ENCODE peak calls at places on chromosomes 4 and X, in ten cellular contexts. U is HFFc6, Q is MM.1S, B is NB4, X is WTC11, I is suprapubic skin, R is endothelial cell, M is testis, F is K562, N is psoas muscle. D is an unnamed sample.

GRCh38 chr4:56156141-56156540 is 207.4 kb downstream of the CEP135 start:
- DNase-seq in U (no peak), Q (no peak), B (no peak), X (peak; percentile 42), I (no peak), R (no peak), M (no peak), F (no peak), N (no peak), D (no peak)

GRCh38 chr4:89788243-89789072 is 48.5 kb downstream of the SNCA start:
- DNase-seq in U (no peak), Q (no peak), B (no peak), X (no peak), I (no peak), R (no peak), M (peak; percentile 48), F (no peak), N (peak; percentile 24), D (no peak)

GRCh38 chrX:18354369-18355329 is at the start of gene SCML2:
- DNase-seq in U (peak; percentile 24), Q (peak; percentile 42), B (peak; percentile 60), X (peak; percentile 34), I (no peak), R (peak; percentile 49), M (peak; percentile 62), F (peak; percentile 75), N (peak; percentile 48), D (peak; percentile 41)

GRCh38 chrX:95764972-95765451 is 919.6 kb upstream of the DIAPH2 start:
- DNase-seq in U (no peak), Q (peak; percentile 68), B (peak; percentile 46), X (no peak), I (no peak), R (no peak), M (peak; percentile 23), F (no peak), N (no peak), D (peak; percentile 1)

GRCh38 chr4:25993564-25994185 is 79.7 kb downstream of the SMIM20 start:
- DNase-seq in U (no peak), Q (peak; percentile 21), B (peak; percentile 69), X (peak; percentile 96), I (no peak), R (peak; percentile 59), M (no peak), F (peak; percentile 70), N (peak; percentile 27), D (peak; percentile 68)

GRCh38 chrX:111337067-111337466 is 66.8 kb upstream of the CAPN6 start:
- DNase-seq in U (no peak), Q (no peak), B (no peak), X (no peak), I (no peak), R (no peak), M (no peak), F (no peak), N (no peak), D (no peak)

GRCh38 chr4:155593793-155594192 is 72.9 kb upstream of the GUCY1A1 start:
- DNase-seq in U (no peak), Q (no peak), B (no peak), X (no peak), I (no peak), R (no peak), M (no peak), F (no peak), N (no peak), D (no peak)

GRCh38 chr4:13635281-13635799 is 7.8 kb upstream of the BOD1L1 start:
- DNase-seq in U (peak; percentile 21), Q (no peak), B (no peak), X (no peak), I (no peak), R (no peak), M (no peak), F (no peak), N (no peak), D (no peak)

GRCh38 chr4:126778348-126778747 is 854.4 kb upstream of the INTU start:
- DNase-seq in U (peak; percentile 71), Q (no peak), B (peak; percentile 15), X (no peak), I (no peak), R (no peak), M (no peak), F (no peak), N (no peak), D (no peak)

GRCh38 chr4:56743550-56743949 is 62.5 kb upstream of the HOPX start:
- DNase-seq in U (no peak), Q (no peak), B (no peak), X (no peak), I (no peak), R (no peak), M (no peak), F (no peak), N (no peak), D (no peak)

GRCh38 chr4:73615613-73616012 is 4.6 kb downstream of the RASSF6 start:
- DNase-seq in U (no peak), Q (no peak), B (no peak), X (peak; percentile 64), I (no peak), R (no peak), M (no peak), F (no peak), N (no peak), D (no peak)
- TF ChIP-seq CTCF in U (no peak), Q (no peak), B (no peak), X (no peak), I (no peak), R (no peak), M (no peak), F (no peak), N (no peak), D (no peak)

GRCh38 chrX:14056201-14056600 is 26.5 kb upstream of the GEMIN8 start:
- DNase-seq in U (no peak), Q (no peak), B (no peak), X (no peak), I (no peak), R (no peak), M (no peak), F (no peak), N (no peak), D (no peak)

GRCh38 chrX:14050704-14051103 is 21.0 kb upstream of the GEMIN8 start:
- DNase-seq in U (no peak), Q (no peak), B (no peak), X (no peak), I (no peak), R (no peak), M (no peak), F (no peak), N (no peak), D (no peak)

DNA sequence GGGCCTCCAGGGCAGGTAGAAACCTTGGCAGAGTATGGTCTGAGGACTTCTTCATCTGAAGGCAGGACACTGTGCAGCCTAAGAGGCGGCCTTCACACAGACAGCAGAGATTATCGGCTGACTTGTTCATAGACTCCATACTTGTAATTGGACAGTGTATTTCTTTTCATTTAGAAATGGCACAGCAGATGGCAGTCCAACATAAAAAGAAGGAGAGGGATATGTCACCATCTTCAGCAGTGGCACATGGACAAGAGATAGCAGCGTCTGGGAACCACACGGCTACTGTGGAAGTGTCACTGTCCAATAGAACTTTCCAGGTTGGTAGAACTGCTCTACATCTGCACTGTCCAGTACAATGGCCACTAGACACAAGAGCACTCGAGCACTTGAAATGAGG is 21.7 kb upstream of the GEMIN8 start:
- DNase-seq in U (no peak), Q (no peak), B (no peak), X (no peak), I (no peak), R (no peak), M (no peak), F (no peak), N (no peak), D (no peak)
- TF ChIP-seq CTCF in U (no peak), Q (peak; percentile 5), B (no peak), X (no peak), I (no peak), R (no peak), M (no peak), F (no peak), N (no peak), D (no peak)

GRCh38 chr4:27668001-27668400 is 807.4 kb downstream of the STIM2 start:
- DNase-seq in U (no peak), Q (no peak), B (no peak), X (no peak), I (no peak), R (no peak), M (no peak), F (no peak), N (no peak), D (no peak)

GRCh38 chr4:27662426-27662825 is 801.8 kb downstream of the STIM2 start:
- DNase-seq in U (no peak), Q (no peak), B (no peak), X (no peak), I (no peak), R (no peak), M (no peak), F (no peak), N (no peak), D (no peak)

GRCh38 chr4:27666943-27667342 is 806.3 kb downstream of the STIM2 start:
- DNase-seq in U (no peak), Q (no peak), B (peak; percentile 48), X (peak; percentile 20), I (no peak), R (no peak), M (no peak), F (no peak), N (no peak), D (no peak)
- TF ChIP-seq CTCF in U (peak; percentile 36), Q (peak; percentile 9), B (peak; percentile 33), X (no peak), I (no peak), R (no peak), M (no peak), F (no peak), N (no peak), D (peak; percentile 26)

GRCh38 chr4:185013715-185014114 is 4.6 kb upstream of the HELT start:
- DNase-seq in U (no peak), Q (no peak), B (no peak), X (no peak), I (no peak), R (no peak), M (no peak), F (no peak), N (no peak), D (no peak)

GRCh38 chr4:185015108-185015507 is 3.2 kb upstream of the HELT start:
- DNase-seq in U (no peak), Q (no peak), B (no peak), X (no peak), I (no peak), R (no peak), M (no peak), F (no peak), N (no peak), D (no peak)

GRCh38 chr4:185016946-185017797 is 1.1 kb upstream of the HELT start:
- DNase-seq in U (no peak), Q (no peak), B (no peak), X (peak; percentile 46), I (no peak), R (no peak), M (no peak), F (no peak), N (no peak), D (no peak)

GRCh38 chr4:185016101-185016940 is 2.0 kb upstream of the HELT start:
- DNase-seq in U (no peak), Q (no peak), B (no peak), X (peak; percentile 35), I (no peak), R (no peak), M (no peak), F (no peak), N (no peak), D (no peak)

DNA sequence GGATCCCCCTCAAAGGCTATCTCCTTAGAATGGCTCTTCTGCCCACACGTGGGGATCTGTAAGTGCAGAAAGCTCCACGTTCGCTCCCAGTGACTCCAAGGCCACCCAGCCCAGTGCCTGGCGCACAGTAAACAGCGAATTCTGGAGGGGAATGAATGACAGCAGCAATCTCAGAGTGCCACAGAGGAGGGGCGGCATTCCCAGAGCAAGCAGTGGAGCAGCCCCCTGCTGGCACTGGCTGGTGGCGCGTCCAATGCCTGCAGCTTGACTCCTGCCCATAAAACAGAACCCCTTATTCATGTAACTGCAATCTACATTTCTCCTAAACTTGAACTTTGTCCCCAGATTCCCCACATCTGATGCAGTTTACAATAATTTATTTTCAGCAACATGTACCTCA is 6.9 kb upstream of the HELT start:
- DNase-seq in U (no peak), Q (peak; percentile 32), B (peak; percentile 53), X (peak; percentile 70), I (no peak), R (peak; percentile 79), M (no peak), F (peak; percentile 25), N (no peak), D (peak; percentile 58)
- TF ChIP-seq CTCF in U (peak; percentile 69), Q (peak; percentile 67), B (peak; percentile 79), X (peak; percentile 45), I (no peak), R (peak; percentile 70), M (no peak), F (peak; percentile 61), N (no peak), D (peak; percentile 66)

D was measured in neural crest cell.